ENCODE peak calls at places on chromosomes 6 and 20, in five cellular contexts. F is T-helper 2 cell; G is stimulated activated CD4-positive, alpha-beta T cell treated with anti-CD3 and anti-CD28 coated beads, Interleukin-2, amount 100 ng/mL, for 24 hours; E is GOT3; J is activated CD4-positive, alpha-beta T cell treated with anti-CD3 and anti-CD28 coated beads, Interleukin-2, amount 50 U/mL, for 48 hours. A is an unnamed sample.

GRCh38 chr20:51541189-51542032 is 1.1 kb downstream of the NFATC2 start:
- DNase-seq in F (peak), G (peak), E (no peak), J (peak), A (peak)

GRCh38 chr6:28725890-28726348 is 197.9 kb downstream of the TRIM27 start:
- DNase-seq in F (no peak), G (no peak), E (no peak), J (no peak), A (no peak)

GRCh38 chr6:89021629-89022028 is 58.2 kb upstream of the RNGTT start:
- DNase-seq in F (no peak), G (no peak), E (no peak), J (no peak), A (no peak)

GRCh38 chr6:38774933-38775707 is 60.0 kb downstream of the DNAH8 start:
- DNase-seq in F (no peak), G (no peak), E (no peak), J (no peak), A (no peak)

GRCh38 chr20:36461600-36462439 is 79.5 kb upstream of the MYL9 start:
- DNase-seq in F (peak), G (peak), E (no peak), J (peak), A (no peak)

GRCh38 chr6:77511860-77512259 is 48.6 kb upstream of the HTR1B start:
- DNase-seq in F (no peak), G (no peak), E (no peak), J (no peak), A (no peak)

GRCh38 chr6:8831366-8832152 is 396.2 kb upstream of the SLC35B3 start:
- DNase-seq in F (no peak), G (no peak), E (no peak), J (no peak), A (no peak)

GRCh38 chr6:45898941-45899682 is 116.5 kb downstream of the CLIC5 start:
- DNase-seq in F (no peak), G (no peak), E (no peak), J (no peak), A (no peak)

GRCh38 chr6:79671605-79672266 is 40.6 kb downstream of the SH3BGRL2 start:
- DNase-seq in F (no peak), G (peak), E (no peak), J (peak), A (no peak)

GRCh38 chr20:35296101-35296554 is 3.9 kb upstream of the FAM83C start:
- DNase-seq in F (no peak), G (no peak), E (no peak), J (no peak), A (no peak)

GRCh38 chr6:167762259-167762962 is 64.3 kb upstream of the AFDN start:
- DNase-seq in F (no peak), G (no peak), E (no peak), J (no peak), A (peak)

GRCh38 chr6:6005467-6006427 is 978 bp downstream of the NRN1 start:
- DNase-seq in F (no peak), G (no peak), E (no peak), J (no peak), A (no peak)

GRCh38 chr20:63098195-63098810 is 91.5 kb upstream of the BHLHE23 start:
- DNase-seq in F (no peak), G (no peak), E (no peak), J (no peak), A (no peak)

GRCh38 chr20:34055290-34055689 is 56.8 kb downstream of the EIF2S2 start:
- DNase-seq in F (no peak), G (no peak), E (no peak), J (no peak), A (no peak)

GRCh38 chr6:17086469-17086868 is 15.4 kb upstream of the STMND1 start:
- DNase-seq in F (no peak), G (peak), E (no peak), J (no peak), A (peak)

GRCh38 chr6:99810942-99811633 is 182.9 kb downstream of the MCHR2 start:
- DNase-seq in F (no peak), G (no peak), E (no peak), J (no peak), A (no peak)

GRCh38 chr6:36786055-36786675 is 53.1 kb downstream of the CPNE5 start:
- DNase-seq in F (no peak), G (no peak), E (no peak), J (no peak), A (no peak)

GRCh38 chr6:46098678-46099077 is 31.1 kb upstream of the ENPP4 start:
- DNase-seq in F (no peak), G (no peak), E (no peak), J (no peak), A (peak)

GRCh38 chr6:26455357-26455970 is 2.3 kb upstream of the BTN2A1 start:
- DNase-seq in F (no peak), G (no peak), E (no peak), J (no peak), A (no peak)

GRCh38 chr6:13808806-13809205 is 5.6 kb downstream of the MCUR1 start:
- DNase-seq in F (no peak), G (no peak), E (no peak), J (no peak), A (no peak)

GRCh38 chr20:38120625-38120988 is 44.5 kb downstream of the TGM2 start:
- DNase-seq in F (no peak), G (peak), E (no peak), J (no peak), A (no peak)

GRCh38 chr6:157266274-157267101 is 56.8 kb downstream of the TMEM242 start:
- DNase-seq in F (no peak), G (no peak), E (no peak), J (no peak), A (no peak)

GRCh38 chr20:45041464-45042337 is 59.2 kb downstream of the KCNS1 start:
- DNase-seq in F (no peak), G (no peak), E (no peak), J (no peak), A (no peak)

GRCh38 chr20:48238326-48238725 is 453.0 kb upstream of the SULF2 start:
- DNase-seq in F (no peak), G (no peak), E (no peak), J (no peak), A (no peak)

GRCh38 chr6:144286503-144287393 is 1.6 kb downstream of the UTRN start:
- DNase-seq in F (no peak), G (peak), E (peak), J (peak), A (no peak)

GRCh38 chr20:7736336-7736735 is 203.9 kb downstream of the HAO1 start:
- DNase-seq in F (no peak), G (no peak), E (no peak), J (no peak), A (no peak)

GRCh38 chr6:6610031-6610591 is 21.6 kb downstream of the LY86 start:
- DNase-seq in F (no peak), G (no peak), E (no peak), J (peak), A (no peak)

GRCh38 chr6:152859225-152859624 is 108.6 kb downstream of the VIP start:
- DNase-seq in F (no peak), G (no peak), E (no peak), J (no peak), A (no peak)

GRCh38 chr20:33811763-33812672 is 870 bp downstream of the CHMP4B start:
- DNase-seq in F (no peak), G (peak), E (no peak), J (peak), A (no peak)

GRCh38 chr6:94376876-94377275 is 957.5 kb upstream of the EPHA7 start:
- DNase-seq in F (no peak), G (no peak), E (no peak), J (no peak), A (no peak)

GRCh38 chr6:30508890-30509736 is 19.8 kb downstream of the HLA-E start:
- DNase-seq in F (no peak), G (no peak), E (no peak), J (no peak), A (no peak)

GRCh38 chr6:12009180-12009748 is 2.8 kb upstream of the HIVEP1 start:
- DNase-seq in F (no peak), G (no peak), E (no peak), J (no peak), A (no peak)

GRCh38 chr20:4613184-4613583 is 108.5 kb upstream of the PRND start:
- DNase-seq in F (no peak), G (no peak), E (no peak), J (no peak), A (no peak)

A was measured in C1 segment of cervical spinal cord.